ENCODE peak calls at places on chromosome 21, in nine cellular contexts. J is right lobe of liver, M is endothelial cell of umbilical vein, B is breast epithelium, C is stomach, A is IMR-90, L is prostate gland, V is transverse colon, R is heart left ventricle. K is an unnamed sample.
A peak's percentile ranks its signal among the peaks of the same experiment; 100 is the strongest.

GRCh38 chr21:39363607-39364555 is 15.0 kb upstream of the HMGN1 start:
- DNase-seq in L (no peak), V (no peak), M (no peak), C (no peak), R (no peak), B (no peak), J (no peak), A (peak; percentile 71), K (no peak)

GRCh38 chr21:35649186-35649585 is 411.1 kb downstream of the SETD4 start:
- DNase-seq in A (peak; percentile 70), R (no peak), C (no peak), B (no peak), M (peak; percentile 19), L (no peak), J (no peak), V (no peak), K (no peak)

GRCh38 chr21:33682992-33683627 is 40.8 kb downstream of the ITSN1 start:
- DNase-seq in M (peak; percentile 90), L (no peak), B (no peak), R (no peak), A (peak; percentile 88), C (no peak), V (no peak), J (no peak), K (no peak)

GRCh38 chr21:32626633-32627196 is 14.5 kb upstream of the CFAP298 start:
- DNase-seq in B (no peak), R (no peak), M (no peak), J (no peak), A (peak; percentile 82), C (no peak), L (no peak), V (no peak), K (no peak)

GRCh38 chr21:16102113-16102512 is 372.3 kb downstream of the USP25 start:
- DNase-seq in B (no peak), J (no peak), A (no peak), L (no peak), V (no peak), M (no peak), C (no peak), R (no peak), K (no peak)

GRCh38 chr21:15301736-15302135 is 236.9 kb upstream of the NRIP1 start:
- DNase-seq in C (no peak), M (peak; percentile 42), R (no peak), A (no peak), J (no peak), B (no peak), V (no peak), L (no peak), K (no peak)

GRCh38 chr21:27033467-27033866 is 66.6 kb upstream of the ADAMTS5 start:
- DNase-seq in R (no peak), M (no peak), L (no peak), V (no peak), C (no peak), A (no peak), J (no peak), B (no peak), K (no peak)

GRCh38 chr21:32403201-32403701 is 9.3 kb upstream of the EVA1C start:
- DNase-seq in J (no peak), C (peak; percentile 57), L (peak; percentile 65), M (peak; percentile 86), A (peak; percentile 73), V (peak; percentile 59), B (no peak), R (peak; percentile 72), K (no peak)

GRCh38 chr21:28111151-28111619 is 881.5 kb downstream of the LTN1 start:
- DNase-seq in C (no peak), J (no peak), M (peak; percentile 85), R (peak; percentile 80), L (no peak), V (peak; percentile 39), A (peak; percentile 92), B (no peak), K (peak; percentile 62)

GRCh38 chr21:35395728-35396127 is 346.6 kb upstream of the RUNX1 start:
- DNase-seq in J (no peak), R (no peak), B (no peak), V (no peak), M (peak; percentile 51), C (no peak), A (peak; percentile 29), L (no peak), K (no peak)

GRCh38 chr21:34037446-34037845 is 35.9 kb upstream of the MRPS6 start:
- DNase-seq in A (peak; percentile 75), J (no peak), B (no peak), V (no peak), C (no peak), M (peak; percentile 47), L (no peak), R (no peak), K (no peak)

GRCh38 chr21:26847951-26848350 is 2.7 kb upstream of the ADAMTS1 start:
- DNase-seq in J (no peak), R (no peak), B (no peak), C (no peak), V (no peak), L (no peak), A (no peak), M (no peak), K (no peak)

GRCh38 chr21:22536511-22536910 is 1538.3 kb downstream of the NCAM2 start:
- DNase-seq in B (no peak), M (no peak), R (no peak), J (no peak), C (no peak), V (no peak), A (no peak), L (no peak), K (no peak)

GRCh38 chr21:22711636-22712035 is 1713.4 kb downstream of the NCAM2 start:
- DNase-seq in R (no peak), M (peak; percentile 83), V (no peak), J (no peak), B (no peak), A (no peak), C (no peak), L (no peak), K (no peak)

GRCh38 chr21:14863745-14864210 is 201.0 kb downstream of the NRIP1 start:
- DNase-seq in V (no peak), R (no peak), J (no peak), M (no peak), B (no peak), L (no peak), C (no peak), A (peak; percentile 57), K (no peak)

GRCh38 chr21:34889287-34889536 is 159.9 kb downstream of the RUNX1 start:
- DNase-seq in M (peak; percentile 69), L (peak; percentile 39), A (peak; percentile 74), V (peak; percentile 50), R (peak; percentile 62), C (peak; percentile 57), B (no peak), J (peak; percentile 75), K (no peak)

GRCh38 chr21:39316062-39316461 is 2.6 kb upstream of the BRWD1 start:
- DNase-seq in B (no peak), J (no peak), R (no peak), L (no peak), C (no peak), V (no peak), A (no peak), M (no peak), K (no peak)

GRCh38 chr21:33185852-33186251 is 43.9 kb upstream of the IFNAR2 start:
- DNase-seq in M (no peak), J (no peak), B (no peak), R (no peak), C (no peak), L (no peak), V (no peak), A (no peak), K (no peak)

GRCh38 chr21:34582506-34583150 is 32.3 kb downstream of the RCAN1 start:
- DNase-seq in M (peak; percentile 49), L (peak; percentile 17), A (peak; percentile 65), V (no peak), R (peak; percentile 59), B (no peak), C (no peak), J (no peak), K (no peak)

GRCh38 chr21:22063140-22063539 is 1064.9 kb downstream of the NCAM2 start:
- DNase-seq in J (no peak), B (no peak), L (no peak), R (no peak), V (no peak), M (no peak), A (no peak), C (no peak), K (no peak)

GRCh38 chr21:44299458-44300261 is at the start of gene PFKL:
- DNase-seq in A (peak; percentile 20), V (peak; percentile 83), R (peak; percentile 79), L (peak; percentile 49), M (peak; percentile 38), B (peak; percentile 67), C (peak; percentile 80), J (peak; percentile 83), K (no peak)
- TF ChIP-seq POLR2A in A (peak; percentile 69), V (peak; percentile 67), R (peak; percentile 34), L (peak; percentile 34), M (peak; percentile 51), B (no peak), C (no peak), J (peak; percentile 41), K (peak; percentile 45)

DNA sequence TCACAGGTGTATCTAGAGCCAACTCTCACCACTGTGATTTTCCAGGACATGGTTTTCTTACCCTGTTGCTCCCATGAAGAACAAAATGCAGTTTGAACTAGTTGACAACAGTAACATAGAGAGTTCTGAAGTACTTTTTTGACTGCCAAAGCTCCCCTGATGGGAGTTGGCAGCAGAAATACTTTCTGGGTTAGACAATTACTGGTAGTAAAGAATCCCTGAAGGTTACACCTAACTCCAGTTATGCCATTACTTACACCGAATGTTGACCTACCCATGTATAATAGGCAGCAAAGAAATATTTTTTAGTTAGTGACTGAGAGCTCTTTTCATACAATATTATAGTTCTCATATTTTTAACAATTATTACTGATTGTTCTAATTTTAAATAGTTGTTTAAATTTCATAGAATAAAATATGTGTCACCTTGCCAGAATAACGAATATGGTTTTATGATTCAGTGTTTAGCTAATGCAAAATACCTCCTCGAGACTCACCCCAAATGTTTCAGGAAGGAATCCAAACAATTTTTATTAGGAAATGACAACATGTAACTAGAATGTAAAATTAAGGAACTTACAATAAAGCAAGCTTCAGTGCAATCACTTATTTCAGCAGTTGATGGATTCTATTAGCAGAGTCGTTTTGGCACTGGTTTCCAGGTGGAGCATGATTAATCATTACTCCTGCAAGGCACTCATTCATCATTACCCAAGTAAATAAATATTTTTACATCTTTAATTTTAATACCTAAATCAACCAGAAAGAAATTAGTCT is 237.6 kb downstream of the MRPL39 start:
- DNase-seq in V (no peak), A (peak; percentile 66), R (no peak), B (no peak), C (no peak), J (no peak), L (no peak), M (no peak), K (no peak)
- H3K9me3 ChIP-seq in V (no peaks in the 10 kb centered on the region), A (no peaks in the 10 kb centered on the region), R (no peaks in the 10 kb centered on the region), B (no peaks in the 10 kb centered on the region), C (no peaks in the 10 kb centered on the region), J (no peaks in the 10 kb centered on the region), L (no peaks in the 10 kb centered on the region), M (no peaks in the 10 kb centered on the region), K (no peaks in the 10 kb centered on the region)

GRCh38 chr21:46037338-46038325 is 56.1 kb downstream of the COL6A1 start:
- DNase-seq in M (no peak), J (no peak), V (no peak), B (no peak), A (no peak), L (no peak), R (no peak), C (no peak), K (no peak)
- H3K27me3 ChIP-seq in M (no peaks in the 10 kb centered on the region), J (no peaks in the 10 kb centered on the region), V (no peaks in the 10 kb centered on the region), B (no peaks in the 10 kb centered on the region), A (no peaks in the 10 kb centered on the region), L (no peaks in the 10 kb centered on the region), R (no peaks in the 10 kb centered on the region), C (no peaks in the 10 kb centered on the region), K (no peaks in the 10 kb centered on the region)

GRCh38 chr21:42513985-42514882 is 582 bp downstream of the SLC37A1 start:
- DNase-seq in A (no peak), J (peak; percentile 78), R (peak; percentile 63), B (no peak), M (peak; percentile 22), V (peak; percentile 74), L (no peak), C (peak; percentile 76), K (no peak)
- TF ChIP-seq POLR2A in A (no peak), J (peak; percentile 65), R (no peak), B (no peak), M (no peak), V (peak; percentile 82), L (no peak), C (no peak), K (peak; percentile 44)